ENCODE peak calls at places on chromosomes 3 and 15, in seven cellular contexts. G is endodermal cell; V is A549; M is GM20000; J is progenitor cell of endocrine pancreas; Q is CD8-positive, alpha-beta T cell; N is AG04450. X is an unnamed sample.

GRCh38 chr3:81245505-81245904 is 515.9 kb downstream of the GBE1 start:
- DNase-seq in G (no peak), V (no peak), M (no peak), J (no peak), Q (no peak), N (no peak), X (no peak)

GRCh38 chr3:63864008-63864871 is 573 bp downstream of the ATXN7 start:
- DNase-seq in G (peak), V (peak), M (peak), J (peak), Q (peak), N (no peak), X (peak)

GRCh38 chr3:190534986-190535385 is 21.1 kb downstream of the IL1RAP start:
- DNase-seq in G (no peak), V (no peak), M (no peak), J (no peak), Q (no peak), N (no peak), X (no peak)

GRCh38 chr15:90947577-90948357 is 6.9 kb upstream of the RCCD1 start:
- DNase-seq in G (no peak), V (no peak), M (no peak), J (no peak), Q (no peak), N (no peak), X (no peak)

GRCh38 chr15:73965730-73966103 is 26.4 kb downstream of the STOML1 start:
- DNase-seq in G (no peak), V (no peak), M (peak), J (no peak), Q (no peak), N (no peak), X (peak)

GRCh38 chr3:16334909-16335308 is 69.9 kb downstream of the OXNAD1 start:
- DNase-seq in G (no peak), V (no peak), M (no peak), J (no peak), Q (no peak), N (no peak), X (no peak)

GRCh38 chr3:192906940-192907339 is 10.7 kb downstream of the MB21D2 start:
- DNase-seq in G (no peak), V (no peak), M (no peak), J (no peak), Q (no peak), N (no peak), X (no peak)

GRCh38 chr3:152444029-152444641 is 175.4 kb downstream of the MBNL1 start:
- DNase-seq in G (no peak), V (peak), M (peak), J (no peak), Q (no peak), N (peak), X (peak)

GRCh38 chr3:42525736-42526345 is 23.4 kb downstream of the VIPR1 start:
- DNase-seq in G (no peak), V (no peak), M (no peak), J (no peak), Q (no peak), N (no peak), X (no peak)

GRCh38 chr15:81301815-81302399 is 22.0 kb downstream of the STARD5 start:
- DNase-seq in G (no peak), V (no peak), M (peak), J (no peak), Q (no peak), N (no peak), X (peak)

GRCh38 chr15:59306520-59307163 is 66.0 kb downstream of the MYO1E start:
- DNase-seq in G (no peak), V (peak), M (no peak), J (no peak), Q (no peak), N (no peak), X (no peak)

GRCh38 chr15:77942611-77943211 is 134.8 kb downstream of the TBC1D2B start:
- DNase-seq in G (peak), V (no peak), M (no peak), J (no peak), Q (no peak), N (no peak), X (no peak)

GRCh38 chr3:128863560-128863959 is 15.9 kb upstream of the ACAD9 start:
- DNase-seq in G (no peak), V (no peak), M (no peak), J (no peak), Q (no peak), N (no peak), X (no peak)

GRCh38 chr3:47009225-47010049 is 30.0 kb downstream of the NBEAL2 start:
- DNase-seq in G (peak), V (no peak), M (peak), J (peak), Q (peak), N (peak), X (peak)

GRCh38 chr15:85689729-85690128 is 105.0 kb downstream of the KLHL25 start:
- DNase-seq in G (peak), V (no peak), M (peak), J (no peak), Q (peak), N (peak), X (peak)

GRCh38 chr3:120558784-120559227 is 37.3 kb upstream of the NDUFB4 start:
- DNase-seq in G (peak), V (peak), M (peak), J (peak), Q (peak), N (peak), X (peak)

GRCh38 chr3:162170581-162170980 is 674.0 kb downstream of the OTOL1 start:
- DNase-seq in G (no peak), V (no peak), M (no peak), J (no peak), Q (no peak), N (no peak), X (no peak)

GRCh38 chr3:182979719-182980191 is 583 bp downstream of the DCUN1D1 start:
- DNase-seq in G (peak), V (peak), M (peak), J (peak), Q (no peak), N (no peak), X (peak)

GRCh38 chr3:73073091-73073707 is 11.7 kb downstream of the EBLN2 start:
- DNase-seq in G (no peak), V (no peak), M (no peak), J (no peak), Q (no peak), N (no peak), X (no peak)

GRCh38 chr15:77312523-77312922 is 107.4 kb downstream of the PEAK1 start:
- DNase-seq in G (no peak), V (peak), M (no peak), J (no peak), Q (no peak), N (no peak), X (no peak)

GRCh38 chr3:11929531-11929930 is 74.7 kb upstream of the SYN2 start:
- DNase-seq in G (no peak), V (no peak), M (no peak), J (no peak), Q (no peak), N (no peak), X (no peak)

GRCh38 chr15:70516408-70517193 is 246.8 kb downstream of the UACA start:
- DNase-seq in G (no peak), V (no peak), M (no peak), J (no peak), Q (no peak), N (no peak), X (no peak)
- TF ChIP-seq CTCF in G (peak), V (no peak), M (no peak), J (no peak), Q (no peak), N (no peak), X (no peak)

DNA sequence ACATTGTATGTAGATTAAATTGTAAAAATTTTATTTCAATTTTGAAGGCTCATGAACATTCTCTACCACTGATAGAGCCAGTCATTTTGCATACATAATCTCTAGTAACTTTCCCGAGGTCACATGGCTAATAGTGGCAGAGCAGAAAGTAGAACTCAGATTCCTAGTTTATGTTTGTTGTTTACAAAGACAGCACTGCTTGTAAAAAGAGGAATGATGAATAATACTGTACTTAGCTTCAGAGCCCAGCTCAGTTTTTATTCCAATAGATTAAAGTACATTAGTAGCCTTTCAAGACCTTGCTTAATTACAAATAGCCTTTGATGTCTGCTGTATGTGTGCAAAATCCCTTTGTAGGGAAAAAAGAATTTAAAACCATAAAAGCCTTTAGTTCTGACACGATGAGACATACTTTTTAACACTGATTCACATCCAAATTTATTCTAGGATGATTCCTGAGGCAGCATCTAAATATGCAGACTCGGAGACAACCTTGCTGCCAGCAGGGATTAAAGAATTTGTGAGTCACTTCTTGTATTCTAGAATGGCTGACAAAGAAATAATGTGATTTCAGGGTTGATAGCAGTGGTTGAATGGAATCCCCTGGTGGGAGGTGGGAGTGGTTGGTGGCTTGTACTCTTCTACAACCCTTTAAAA is 324.2 kb upstream of the TGFBR2 start:
- DNase-seq in G (peak), V (peak), M (no peak), J (no peak), Q (no peak), N (peak), X (no peak)
- TF ChIP-seq CTCF in G (no peak), V (no peak), M (no peak), J (no peak), Q (no peak), N (no peak), X (no peak)

GRCh38 chr15:94083467-94083991 is 147.8 kb upstream of the MCTP2 start:
- DNase-seq in G (no peak), V (no peak), M (no peak), J (no peak), Q (no peak), N (peak), X (no peak)
- TF ChIP-seq CTCF in G (no peak), V (no peak), M (no peak), J (no peak), Q (no peak), N (peak), X (no peak)

DNA sequence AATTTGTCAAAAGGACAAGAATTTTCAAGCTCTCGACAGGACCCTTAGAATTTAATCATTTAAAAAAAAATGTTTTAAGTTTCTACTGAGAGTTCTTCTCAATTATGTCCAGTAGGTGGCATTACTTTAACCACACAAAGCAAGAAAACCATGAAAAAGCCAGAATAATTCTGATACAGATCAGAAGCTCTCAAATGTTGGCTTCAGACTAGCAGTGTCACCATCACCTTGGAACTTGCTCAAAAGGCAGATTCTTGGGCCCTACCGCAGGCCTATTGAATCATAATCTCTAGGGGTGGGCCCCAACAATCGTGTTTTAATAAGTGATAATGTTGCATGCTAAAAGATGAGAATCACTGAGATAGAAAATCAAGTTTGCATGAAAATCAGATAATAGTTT is 99.5 kb upstream of the KCNMB2 start:
- DNase-seq in G (no peak), V (peak), M (peak), J (no peak), Q (no peak), N (no peak), X (peak)
- TF ChIP-seq CTCF in G (peak), V (peak), M (peak), J (peak), Q (peak), N (peak), X (no peak)

X was measured in GM13976.